ENCODE peak calls at places on chromosome 12, in nine cellular contexts. F is Peyer's patch; R is ovary; C is heart right ventricle; D is left lung; B is heart left ventricle; E is CD4-positive, CD25-positive, alpha-beta regulatory T cell; M is IMR-90; G is thoracic aorta. A is an unnamed sample. For H3K36me3, the result is how much of the 10 kb centered on the place peaks cover.

GRCh38 chr12:27899151-27899661 is 73.3 kb downstream of the PTHLH start:
- DNase-seq in F (no peak), R (no peak), C (no peak), D (no peak), B (no peak), E (peak), M (peak), G (no peak), A (no peak)

GRCh38 chr12:89353823-89354629 is 1.7 kb upstream of the DUSP6 start:
- DNase-seq in F (peak), R (peak), C (peak), D (peak), B (peak), E (peak), M (peak), G (no peak), A (peak)

GRCh38 chr12:86772688-86773087 is 516.5 kb upstream of the MGAT4C start:
- DNase-seq in F (no peak), R (no peak), C (no peak), D (no peak), B (no peak), E (no peak), M (peak), G (no peak), A (no peak)

GRCh38 chr12:92111256-92111655 is 34.4 kb downstream of the BTG1 start:
- DNase-seq in F (no peak), R (no peak), C (no peak), D (no peak), B (no peak), E (no peak), M (no peak), G (no peak), A (no peak)

GRCh38 chr12:49621651-49622500 is 1.5 kb upstream of the PRPF40B start:
- DNase-seq in F (no peak), R (peak), C (no peak), D (no peak), B (no peak), E (no peak), M (no peak), G (no peak), A (no peak)

GRCh38 chr12:30484658-30485057 is 211.0 kb downstream of the IPO8 start:
- DNase-seq in F (no peak), R (no peak), C (no peak), D (no peak), B (no peak), E (no peak), M (no peak), G (no peak), A (no peak)

GRCh38 chr12:80472241-80472640 is 28.2 kb downstream of the PTPRQ start:
- DNase-seq in F (no peak), R (no peak), C (no peak), D (no peak), B (no peak), E (no peak), M (peak), G (no peak), A (no peak)

GRCh38 chr12:133129368-133130037 is 571 bp downstream of the ZNF891 start:
- DNase-seq in F (no peak), R (no peak), C (no peak), D (peak), B (no peak), E (peak), M (peak), G (no peak), A (no peak)

GRCh38 chr12:54418441-54419087 is 502 bp downstream of the ITGA5 start:
- DNase-seq in F (peak), R (peak), C (no peak), D (no peak), B (peak), E (no peak), M (no peak), G (no peak), A (no peak)

GRCh38 chr12:69443916-69444315 is 26.3 kb upstream of the FRS2 start:
- DNase-seq in F (no peak), R (no peak), C (no peak), D (no peak), B (no peak), E (no peak), M (no peak), G (no peak), A (no peak)

GRCh38 chr12:100401660-100402059 is 44.8 kb downstream of the SLC17A8 start:
- DNase-seq in F (no peak), R (no peak), C (no peak), D (no peak), B (no peak), E (no peak), M (peak), G (no peak), A (no peak)

GRCh38 chr12:131264625-131265024 is 310.9 kb downstream of the ADGRD1 start:
- DNase-seq in F (no peak), R (no peak), C (no peak), D (peak), B (no peak), E (no peak), M (no peak), G (no peak), A (no peak)

GRCh38 chr12:3185260-3185870 is 108.2 kb downstream of the TSPAN9 start:
- DNase-seq in F (no peak), R (no peak), C (peak), D (no peak), B (peak), E (no peak), M (no peak), G (no peak), A (no peak)

GRCh38 chr12:92762773-92763172 is 60.0 kb downstream of the PLEKHG7 start:
- DNase-seq in F (no peak), R (no peak), C (no peak), D (no peak), B (no peak), E (no peak), M (no peak), G (no peak), A (no peak)

GRCh38 chr12:124387510-124387855 is 92.6 kb downstream of the RFLNA start:
- DNase-seq in F (no peak), R (no peak), C (peak), D (no peak), B (no peak), E (no peak), M (no peak), G (no peak), A (no peak)

GRCh38 chr12:49990269-49990668 is 17.5 kb downstream of the AQP6 start:
- DNase-seq in F (no peak), R (no peak), C (no peak), D (no peak), B (no peak), E (no peak), M (peak), G (no peak), A (no peak)

GRCh38 chr12:90407841-90408240 is 547.1 kb downstream of the CCER1 start:
- DNase-seq in F (no peak), R (no peak), C (no peak), D (no peak), B (no peak), E (no peak), M (no peak), G (no peak), A (no peak)

GRCh38 chr12:75683220-75683619 is 171.8 kb upstream of the KRR1 start:
- DNase-seq in F (no peak), R (no peak), C (no peak), D (no peak), B (no peak), E (no peak), M (no peak), G (no peak), A (no peak)

GRCh38 chr12:7868391-7868790 is 4.3 kb downstream of the SLC2A14 start:
- DNase-seq in F (no peak), R (no peak), C (no peak), D (no peak), B (no peak), E (no peak), M (peak), G (no peak), A (no peak)

GRCh38 chr12:123519151-123520001 is 14.1 kb downstream of the RILPL1 start:
- DNase-seq in F (no peak), R (no peak), C (peak), D (peak), B (peak), E (no peak), M (peak), G (peak), A (no peak)

GRCh38 chr12:52871291-52871961 is 22.6 kb upstream of the KRT78 start:
- DNase-seq in F (peak), R (peak), C (no peak), D (peak), B (no peak), E (no peak), M (peak), G (no peak), A (no peak)

GRCh38 chr12:16330554-16330953 is 16.9 kb upstream of the MGST1 start:
- DNase-seq in F (no peak), R (no peak), C (no peak), D (no peak), B (no peak), E (no peak), M (no peak), G (no peak), A (no peak)

GRCh38 chr12:50620050-50620974 is 115.5 kb downstream of the DIP2B start:
- DNase-seq in F (no peak), R (no peak), C (no peak), D (no peak), B (no peak), E (peak), M (peak), G (no peak), A (no peak)

GRCh38 chr12:77686760-77687159 is 143.9 kb upstream of the NAV3 start:
- DNase-seq in F (no peak), R (no peak), C (no peak), D (no peak), B (no peak), E (no peak), M (peak), G (no peak), A (no peak)

GRCh38 chr12:67042697-67043131 is 226.4 kb upstream of the CAND1 start:
- DNase-seq in F (no peak), R (no peak), C (no peak), D (no peak), B (no peak), E (no peak), M (peak), G (no peak), A (no peak)

GRCh38 chr12:123363743-123364531 is 710 bp downstream of the SBNO1 start:
- DNase-seq in F (peak), R (no peak), C (peak), D (peak), B (peak), E (peak), M (no peak), G (no peak), A (no peak)

GRCh38 chr12:112413846-112414625 is 4.6 kb upstream of the RPL6 start:
- DNase-seq in F (no peak), R (no peak), C (no peak), D (no peak), B (no peak), E (no peak), M (no peak), G (no peak), A (no peak)

GRCh38 chr12:94795520-94795919 is 145.2 kb upstream of the TMCC3 start:
- DNase-seq in F (no peak), R (peak), C (no peak), D (no peak), B (no peak), E (no peak), M (peak), G (no peak), A (no peak)

GRCh38 chr12:92136883-92137582 is 8.6 kb downstream of the BTG1 start:
- DNase-seq in F (no peak), R (no peak), C (no peak), D (no peak), B (no peak), E (peak), M (peak), G (no peak), A (no peak)

GRCh38 chr12:53726946-53727309 is 324 bp downstream of the CALCOCO1 start:
- DNase-seq in F (peak), R (no peak), C (peak), D (no peak), B (no peak), E (no peak), M (peak), G (no peak), A (no peak)

GRCh38 chr12:6958609-6959375 is 7.6 kb downstream of the PTPN6 start:
- DNase-seq in F (peak), R (no peak), C (peak), D (peak), B (no peak), E (peak), M (no peak), G (no peak), A (peak)

GRCh38 chr12:104957388-104958008 is 592 bp downstream of the SLC41A2 start:
- DNase-seq in F (peak), R (no peak), C (peak), D (no peak), B (no peak), E (peak), M (no peak), G (no peak), A (no peak)

GRCh38 chr12:59615392-59616165 is 19.8 kb downstream of the SLC16A7 start:
- DNase-seq in F (no peak), R (no peak), C (peak), D (no peak), B (no peak), E (no peak), M (no peak), G (no peak), A (no peak)

GRCh38 chr12:38905480-38906351 is at the start of gene CPNE8:
- DNase-seq in F (peak), R (peak), C (peak), D (peak), B (peak), E (peak), M (no peak), G (peak), A (peak)

DNA sequence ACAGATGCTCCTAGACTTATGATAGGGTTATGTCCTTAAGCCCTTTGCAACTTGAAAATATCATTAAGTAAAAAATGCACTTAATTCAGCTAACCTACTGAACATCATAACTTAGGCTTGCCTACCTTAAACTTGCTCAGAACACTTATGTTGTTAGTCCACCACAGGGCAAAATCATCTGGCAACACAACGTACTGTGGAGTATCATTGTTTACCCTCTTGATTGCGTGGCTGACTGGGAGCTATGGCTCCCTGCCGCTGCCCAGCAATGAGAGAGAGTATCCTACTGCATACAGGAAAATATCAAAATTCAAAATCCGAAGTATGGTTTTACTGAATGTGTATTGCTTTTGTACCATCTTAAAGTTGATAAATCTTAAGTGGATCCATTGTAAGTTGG is 105.5 kb downstream of the SOX5 start:
- DNase-seq in F (no peak), R (no peak), C (no peak), D (peak), B (no peak), E (no peak), M (no peak), G (no peak), A (no peak)
- H3K27ac ChIP-seq in F (no peak), R (no peak), C (no peak), D (no peak), B (no peak), E (no peak), M (no peak), G (no peak), A (no peak)

GRCh38 chr12:55743967-55744931 is 1.3 kb downstream of the GDF11 start:
- DNase-seq in F (no peak), R (no peak), C (no peak), D (no peak), B (no peak), E (no peak), M (no peak), G (no peak), A (no peak)
- H3K4me3 ChIP-seq in F (peak), R (peak), C (peak), D (peak), B (peak), E (peak), M (peak), G (peak), A (peak)

DNA sequence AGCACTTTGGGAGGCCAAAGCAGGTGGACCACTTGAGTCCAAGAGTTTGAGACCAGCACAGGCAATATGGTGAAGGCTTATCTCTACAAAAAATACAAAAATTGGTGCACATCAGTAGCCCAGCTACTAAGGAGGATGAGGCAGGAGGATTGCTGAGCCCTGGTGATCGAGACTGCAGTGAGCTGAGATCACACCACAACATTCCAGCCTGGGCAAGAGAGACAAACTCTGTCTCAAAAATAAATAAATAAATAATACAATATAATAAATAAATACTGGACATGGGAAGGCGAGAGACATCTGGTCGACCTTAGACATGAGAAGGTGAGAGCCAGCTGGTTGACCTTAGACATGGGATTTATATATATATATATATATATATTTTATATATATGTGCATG is 119.8 kb upstream of the SLC38A4 start:
- DNase-seq in F (no peak), R (no peak), C (no peak), D (no peak), B (no peak), E (no peak), M (no peak), G (no peak), A (no peak)
- H3K36me3 ChIP-seq in F (under half), R (under half), C (under half), D (under half), B (under half), E (under half), M (under half), G (under half), A (under half)

GRCh38 chr12:106684497-106684896 is 90.0 kb upstream of the RIC8B start:
- DNase-seq in F (no peak), R (no peak), C (no peak), D (no peak), B (no peak), E (no peak), M (no peak), G (no peak), A (no peak)
- H3K27ac ChIP-seq in F (no peak), R (no peak), C (no peak), D (no peak), B (no peak), E (no peak), M (no peak), G (no peak), A (no peak)

DNA sequence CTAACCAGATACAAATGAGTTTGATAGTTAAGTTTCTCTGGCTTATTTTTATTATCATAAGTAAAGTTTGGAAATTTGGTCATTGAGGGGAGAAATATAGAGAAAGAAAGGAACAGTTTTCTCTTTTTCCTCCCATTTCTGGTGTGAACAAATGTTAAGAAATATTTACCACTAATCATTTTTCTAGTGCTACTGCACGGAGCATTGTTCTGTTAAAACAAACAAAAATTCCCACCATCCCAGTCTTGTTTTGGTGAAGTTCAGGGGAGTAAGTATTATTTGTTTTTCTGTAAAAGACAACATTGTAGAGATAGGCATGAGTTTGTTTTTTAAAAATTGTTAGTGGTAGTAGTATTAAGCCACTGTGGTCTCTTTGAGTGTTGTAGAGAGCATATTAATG is 135.3 kb downstream of the FGD4 start:
- DNase-seq in F (no peak), R (no peak), C (no peak), D (no peak), B (no peak), E (no peak), M (no peak), G (no peak), A (no peak)
- H3K4me3 ChIP-seq in F (peak), R (peak), C (peak), D (peak), B (peak), E (no peak), M (peak), G (peak), A (no peak)

GRCh38 chr12:119758236-119758635 is 90.3 kb downstream of the PRKAB1 start:
- DNase-seq in F (no peak), R (no peak), C (no peak), D (no peak), B (no peak), E (no peak), M (no peak), G (no peak), A (no peak)
- H3K36me3 ChIP-seq in F (under half), R (under half), C (under half), D (under half), B (under half), E (under half), M (under half), G (under half), A (under half)

DNA sequence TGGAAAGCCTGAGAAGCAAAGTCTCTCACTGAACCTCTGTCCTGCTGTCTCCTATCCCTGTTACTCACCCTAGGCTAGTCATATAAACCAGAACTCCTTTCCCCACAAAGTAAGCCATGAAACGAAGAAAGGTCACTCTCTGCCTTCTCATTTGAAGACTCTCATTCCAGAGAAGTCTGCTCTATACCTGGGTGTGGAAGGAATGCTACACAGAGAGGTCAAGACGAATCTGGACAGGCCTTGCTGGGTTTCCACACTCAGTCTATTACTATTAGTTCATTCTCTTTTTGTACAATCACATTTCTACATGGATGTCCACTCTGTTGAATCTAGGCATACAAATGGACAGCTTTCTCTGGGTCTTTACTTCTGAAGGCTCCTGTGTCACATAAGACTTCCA is 2.4 kb upstream of the AEBP2 start:
- DNase-seq in F (no peak), R (no peak), C (no peak), D (no peak), B (no peak), E (no peak), M (no peak), G (no peak), A (no peak)
- H3K27ac ChIP-seq in F (no peak), R (no peak), C (no peak), D (no peak), B (no peak), E (no peak), M (no peak), G (no peak), A (no peak)

DNA sequence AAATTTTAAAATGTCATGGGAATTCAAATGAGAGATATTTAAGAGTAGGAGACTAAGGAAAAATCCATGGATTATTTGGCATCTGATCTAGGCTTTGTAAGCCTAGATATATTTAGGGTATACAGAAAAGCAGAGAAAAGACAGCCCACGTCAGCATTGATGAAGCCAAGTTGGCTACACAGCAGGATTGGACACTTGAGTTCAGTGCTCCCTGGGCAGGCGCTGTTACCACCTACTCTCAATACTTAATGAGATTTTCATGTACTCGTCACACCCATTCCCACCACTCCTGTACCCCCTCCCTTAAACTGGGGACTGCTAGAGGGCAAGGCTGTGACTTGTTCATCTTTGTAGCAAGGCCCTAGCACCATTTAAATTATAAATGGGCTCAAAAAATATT is 1.7 kb upstream of the KCNJ8 start:
- DNase-seq in F (no peak), R (no peak), C (peak), D (no peak), B (no peak), E (no peak), M (no peak), G (no peak), A (no peak)
- H3K4me3 ChIP-seq in F (no peak), R (no peak), C (peak), D (no peak), B (no peak), E (no peak), M (no peak), G (no peak), A (no peak)